ENCODE peak calls at places on chromosomes 3 and 15, in seven cellular contexts. I, V, N, K, T, Y and D are unnamed samples.

GRCh38 chr3:72247645-72248388 is 462.9 kb upstream of the PROK2 start:
- DNase-seq in Y (no peak), I (no peak), V (no peak), N (no peak), T (no peak), K (no peak), D (no peak)

GRCh38 chr15:74038707-74039655 is 43.4 kb downstream of the GOLGA6A start:
- DNase-seq in K (no peak), I (peak), N (no peak), Y (no peak), T (peak), V (no peak), D (no peak)

GRCh38 chr3:116299646-116300081 is 145.6 kb downstream of the LSAMP start:
- DNase-seq in K (no peak), V (no peak), I (no peak), Y (no peak), N (no peak), T (no peak), D (no peak)

GRCh38 chr3:87674397-87675161 is 384.2 kb downstream of the CGGBP1 start:
- DNase-seq in K (no peak), T (no peak), N (no peak), Y (no peak), I (no peak), V (no peak), D (no peak)

GRCh38 chr3:94146455-94146854 is 83.6 kb downstream of the NSUN3 start:
- DNase-seq in K (no peak), N (no peak), V (no peak), I (no peak), T (no peak), Y (no peak), D (no peak)

GRCh38 chr3:190307164-190307545 is 15.1 kb downstream of the CLDN1 start:
- DNase-seq in T (no peak), V (no peak), I (no peak), Y (no peak), K (no peak), N (peak), D (no peak)

GRCh38 chr3:56884387-56884786 is 82.6 kb upstream of the ARHGEF3 start:
- DNase-seq in N (no peak), Y (no peak), K (no peak), V (no peak), I (no peak), T (no peak), D (no peak)

GRCh38 chr15:70065006-70065722 is 32.6 kb downstream of the TLE3 start:
- DNase-seq in Y (no peak), T (no peak), K (no peak), N (no peak), I (no peak), V (peak), D (no peak)

GRCh38 chr3:20222274-20222673 is 36.3 kb upstream of the SGO1 start:
- DNase-seq in N (no peak), Y (no peak), T (no peak), K (no peak), V (no peak), I (no peak), D (no peak)

GRCh38 chr3:78035020-78035660 is 995.2 kb downstream of the ROBO2 start:
- DNase-seq in K (no peak), Y (no peak), I (no peak), V (no peak), T (no peak), N (no peak), D (no peak)

GRCh38 chr3:139934557-139935070 is 371 bp upstream of the CLSTN2 start:
- DNase-seq in T (peak), I (no peak), Y (peak), V (no peak), K (peak), N (peak), D (peak)

GRCh38 chr15:78974272-78974918 is 29.5 kb upstream of the CTSH start:
- DNase-seq in N (no peak), V (no peak), K (no peak), T (no peak), I (no peak), Y (no peak), D (no peak)

GRCh38 chr3:120214161-120214560 is 70.9 kb downstream of the GPR156 start:
- DNase-seq in N (no peak), T (peak), Y (peak), K (peak), I (no peak), V (no peak), D (no peak)

GRCh38 chr3:43302116-43302880 is 16.0 kb downstream of the SNRK start:
- DNase-seq in T (no peak), N (no peak), V (no peak), K (no peak), Y (no peak), I (no peak), D (no peak)

GRCh38 chr15:45091161-45091560 is 22.8 kb downstream of the DUOX2 start:
- DNase-seq in T (no peak), V (no peak), K (no peak), Y (no peak), I (peak), N (peak), D (no peak)

GRCh38 chr15:39083213-39083612 is 497.7 kb upstream of the THBS1 start:
- DNase-seq in T (peak), K (no peak), V (no peak), N (no peak), I (no peak), Y (no peak), D (no peak)

GRCh38 chr3:60304103-60304502 is 947.1 kb downstream of the FHIT start:
- DNase-seq in Y (no peak), K (no peak), V (no peak), T (peak), N (no peak), I (no peak), D (no peak)

GRCh38 chr3:41304603-41305002 is 105.3 kb downstream of the CTNNB1 start:
- DNase-seq in T (peak), K (no peak), V (no peak), Y (no peak), N (peak), I (peak), D (peak)

GRCh38 chr3:107356706-107357105 is 20.5 kb upstream of the CCDC54 start:
- DNase-seq in N (no peak), I (no peak), T (no peak), V (no peak), K (no peak), Y (no peak), D (no peak)

GRCh38 chr15:30973379-30973778 is 18.0 kb downstream of the MTMR10 start:
- DNase-seq in I (no peak), Y (no peak), V (no peak), N (no peak), K (no peak), T (no peak), D (no peak)

GRCh38 chr3:160739079-160739478 is 17.0 kb upstream of the PPM1L start:
- DNase-seq in K (no peak), T (no peak), N (no peak), I (peak), Y (no peak), V (no peak), D (peak)

GRCh38 chr3:131535596-131535995 is 32.8 kb upstream of the MRPL3 start:
- DNase-seq in T (peak), Y (no peak), K (no peak), N (no peak), I (peak), V (no peak), D (no peak)

GRCh38 chr15:45646220-45646619 is 11.4 kb downstream of the SQOR start:
- DNase-seq in Y (no peak), V (no peak), K (no peak), I (peak), N (no peak), T (no peak), D (no peak)

GRCh38 chr3:158791259-158791920 is 10.5 kb upstream of the MFSD1 start:
- DNase-seq in N (peak), T (peak), Y (no peak), I (peak), K (peak), V (no peak), D (peak)

GRCh38 chr3:43369404-43370345 is 83.3 kb downstream of the SNRK start:
- DNase-seq in K (no peak), N (no peak), Y (no peak), T (no peak), V (no peak), I (no peak), D (no peak)

GRCh38 chr15:59260090-59260489 is 53.4 kb downstream of the LDHAL6B start:
- DNase-seq in V (no peak), I (no peak), K (no peak), N (no peak), T (no peak), Y (no peak), D (no peak)

GRCh38 chr3:100042577-100042981 is 71.7 kb downstream of the FILIP1L start:
- DNase-seq in K (no peak), N (no peak), V (no peak), I (peak), T (no peak), Y (no peak), D (no peak)

GRCh38 chr3:195758721-195759353 is 38.1 kb downstream of the MUC20 start:
- DNase-seq in N (no peak), Y (no peak), V (no peak), K (no peak), T (no peak), I (no peak), D (no peak)

GRCh38 chr3:11514191-11514770 is 129.4 kb downstream of the VGLL4 start:
- DNase-seq in K (no peak), I (peak), Y (no peak), T (peak), N (peak), V (peak), D (peak)

GRCh38 chr3:154132777-154133375 is 11.7 kb downstream of the ARHGEF26 start:
- DNase-seq in N (no peak), T (no peak), I (no peak), K (peak), Y (no peak), V (no peak), D (no peak)

GRCh38 chr15:34809186-34809585 is 13.8 kb upstream of the ACTC1 start:
- DNase-seq in T (no peak), Y (no peak), V (no peak), I (no peak), K (no peak), N (no peak), D (no peak)

GRCh38 chr3:150567328-150567727 is 20.7 kb downstream of the EIF2A start:
- DNase-seq in K (no peak), V (no peak), T (no peak), Y (no peak), N (no peak), I (no peak), D (no peak)

GRCh38 chr15:81002254-81003022 is 1.7 kb downstream of the TLNRD1 start:
- DNase-seq in V (no peak), I (peak), T (peak), K (no peak), Y (peak), N (peak), D (peak)

GRCh38 chr3:67998222-67998760 is 343.9 kb upstream of the SUCLG2 start:
- DNase-seq in N (no peak), Y (no peak), K (no peak), T (no peak), V (no peak), I (no peak), D (no peak)

GRCh38 chr3:43097681-43098080 is 8.2 kb downstream of the POMGNT2 start:
- DNase-seq in Y (no peak), N (no peak), V (no peak), K (no peak), I (no peak), T (no peak), D (no peak)

GRCh38 chr3:128180446-128180845 is 27.2 kb downstream of the EEFSEC start:
- DNase-seq in I (no peak), N (no peak), V (no peak), K (no peak), Y (no peak), T (no peak), D (no peak)

GRCh38 chr3:138946554-138947302 is at the start of the genes FOXL2 and FOXL2NB:
- DNase-seq in N (peak), K (peak), V (no peak), Y (peak), I (peak), T (peak), D (peak)

GRCh38 chr3:144942501-144943197 is 971.0 kb downstream of the DIPK2A start:
- DNase-seq in V (no peak), N (no peak), I (no peak), Y (no peak), K (no peak), T (no peak), D (no peak)

GRCh38 chr3:51957520-51958205 is 2.5 kb downstream of the GPR62 start:
- DNase-seq in T (no peak), Y (no peak), N (no peak), V (no peak), K (no peak), I (no peak), D (no peak)

GRCh38 chr15:73318463-73319351 is 50.1 kb downstream of the HCN4 start:
- DNase-seq in T (no peak), I (no peak), V (no peak), K (peak), Y (no peak), N (no peak), D (no peak)